ENCODE peak calls at places on chromosomes 6 and 20, in nine cellular contexts. G is cardiac muscle cell; F is transverse colon; E is PC-3; D is gastrocnemius medialis; L is effector memory CD4-positive, alpha-beta T cell; Z is small intestine; N is lower lobe of right lung; X is GM12878. Q is an unnamed sample.

GRCh38 chr20:32462900-32463641 is 104.9 kb downstream of the ASXL1 start:
- DNase-seq in G (no peak), F (peak; percentile 79), E (no peak), D (no peak), L (no peak), Z (peak; percentile 94), N (no peak), X (no peak), Q (no peak)

GRCh38 chr6:137874204-137875001 is 7.3 kb downstream of the TNFAIP3 start:
- DNase-seq in G (no peak), F (peak; percentile 40), E (no peak), D (no peak), L (no peak), Z (peak; percentile 83), N (no peak), X (no peak), Q (no peak)

GRCh38 chr20:59191756-59192532 is 28.3 kb downstream of the ZNF831 start:
- DNase-seq in G (no peak), F (no peak), E (no peak), D (no peak), L (no peak), Z (no peak), N (no peak), X (no peak), Q (no peak)

GRCh38 chr20:19531446-19531845 is 226.6 kb upstream of the RIN2 start:
- DNase-seq in G (no peak), F (no peak), E (peak; percentile 17), D (no peak), L (no peak), Z (no peak), N (no peak), X (no peak), Q (no peak)

GRCh38 chr20:45801851-45802250 is 10.1 kb downstream of the DNTTIP1 start:
- DNase-seq in G (no peak), F (no peak), E (no peak), D (no peak), L (no peak), Z (no peak), N (no peak), X (no peak), Q (no peak)

GRCh38 chr20:41168281-41169183 is 31.2 kb downstream of the PLCG1 start:
- DNase-seq in G (no peak), F (peak; percentile 4), E (no peak), D (peak; percentile 5), L (no peak), Z (no peak), N (peak; percentile 21), X (no peak), Q (no peak)

GRCh38 chr20:48624315-48625020 is 203.3 kb downstream of the PREX1 start:
- DNase-seq in G (no peak), F (no peak), E (no peak), D (no peak), L (no peak), Z (no peak), N (peak; percentile 43), X (no peak), Q (no peak)

GRCh38 chr6:108350528-108350927 is 55.7 kb downstream of the AFG1L start:
- DNase-seq in G (no peak), F (no peak), E (no peak), D (no peak), L (no peak), Z (peak; percentile 58), N (no peak), X (no peak), Q (no peak)

GRCh38 chr6:166168616-166169548 is 1.2 kb upstream of the TBXT start:
- DNase-seq in G (no peak), F (no peak), E (no peak), D (no peak), L (no peak), Z (no peak), N (no peak), X (no peak), Q (no peak)

GRCh38 chr6:46350714-46351113 is 140.5 kb downstream of the RCAN2 start:
- DNase-seq in G (no peak), F (no peak), E (no peak), D (no peak), L (no peak), Z (no peak), N (no peak), X (no peak), Q (no peak)

GRCh38 chr6:117482240-117483003 is at the start of gene DCBLD1:
- DNase-seq in G (peak; percentile 84), F (peak; percentile 86), E (peak; percentile 79), D (peak; percentile 61), L (peak; percentile 56), Z (peak; percentile 89), N (peak; percentile 89), X (no peak), Q (no peak)
- H3K27me3 ChIP-seq in G (peaks cover 29% of the 10 kb centered on the region), F (no peaks in the 10 kb centered on the region), E (no peaks in the 10 kb centered on the region), D (no peaks in the 10 kb centered on the region), L (peaks cover 4% of the 10 kb centered on the region), Z (no peaks in the 10 kb centered on the region), N (no peaks in the 10 kb centered on the region), X (no peaks in the 10 kb centered on the region), Q (peaks cover 9% of the 10 kb centered on the region)

GRCh38 chr20:38447931-38448675 is 13.0 kb upstream of the SNHG17 start:
- DNase-seq in G (no peak), F (no peak), E (no peak), D (no peak), L (no peak), Z (peak; percentile 16), N (no peak), X (no peak), Q (no peak)

GRCh38 chr20:38447251-38447661 is 12.1 kb upstream of the SNHG17 start:
- DNase-seq in G (no peak), F (peak; percentile 9), E (no peak), D (no peak), L (no peak), Z (no peak), N (no peak), X (no peak), Q (no peak)

GRCh38 chr20:38445402-38445801 is 10.3 kb upstream of the SNHG17 start:
- DNase-seq in G (no peak), F (no peak), E (no peak), D (no peak), L (no peak), Z (no peak), N (no peak), X (no peak), Q (no peak)

GRCh38 chr20:38446441-38447209 is 11.5 kb upstream of the SNHG17 start:
- DNase-seq in G (peak; percentile 94), F (peak; percentile 96), E (peak; percentile 92), D (peak; percentile 81), L (peak; percentile 87), Z (peak; percentile 86), N (peak; percentile 95), X (peak; percentile 56), Q (peak; percentile 81)

DNA sequence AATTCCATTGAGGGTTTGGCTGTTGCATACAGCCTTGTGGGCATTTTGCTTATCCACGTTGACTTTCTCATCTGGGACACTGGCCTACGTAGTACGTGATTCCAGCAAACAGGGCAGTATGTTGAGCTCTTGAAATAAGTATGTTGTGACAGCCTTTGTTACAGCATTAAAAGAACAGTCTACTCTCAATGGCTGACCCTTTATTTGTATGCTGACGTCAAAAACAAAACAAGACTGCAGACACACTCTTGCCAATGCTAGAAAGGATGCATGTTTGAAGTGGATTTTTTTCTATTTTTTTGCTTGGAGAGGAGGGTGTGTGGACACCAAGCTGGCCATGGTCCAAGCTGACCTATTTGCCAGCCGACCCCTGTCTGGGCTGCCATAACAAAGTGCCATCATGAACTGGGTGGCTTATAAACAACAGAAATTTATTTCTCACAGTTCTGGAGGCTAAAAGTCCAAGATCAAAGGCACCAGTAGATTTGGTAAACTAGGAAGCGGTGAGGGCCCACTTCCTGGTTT is 10.8 kb upstream of the SNHG17 start:
- DNase-seq in G (no peak), F (no peak), E (no peak), D (no peak), L (no peak), Z (no peak), N (no peak), X (no peak), Q (no peak)
- H3K4me3 ChIP-seq in G (peak overlapping the region; percentile 93), F (no peak overlapping the region), E (peak overlapping the region; percentile 91), D (peak overlapping the region; percentile 83), L (peak overlapping the region; percentile 69), Z (no peak overlapping the region), N (peak overlapping the region; percentile 95), X (no peak overlapping the region), Q (no peak overlapping the region)

GRCh38 chr6:7088076-7088742 is 19.6 kb upstream of the RREB1 start:
- DNase-seq in G (no peak), F (no peak), E (no peak), D (no peak), L (no peak), Z (peak; percentile 18), N (no peak), X (no peak), Q (no peak)

GRCh38 chr6:7087491-7087979 is 20.2 kb upstream of the RREB1 start:
- DNase-seq in G (no peak), F (peak; percentile 73), E (no peak), D (no peak), L (no peak), Z (peak; percentile 97), N (no peak), X (peak; percentile 36), Q (no peak)

GRCh38 chr6:7086488-7086887 is 21.3 kb upstream of the RREB1 start:
- DNase-seq in G (no peak), F (peak; percentile 50), E (no peak), D (peak; percentile 33), L (no peak), Z (peak; percentile 61), N (peak; percentile 67), X (peak; percentile 66), Q (no peak)

GRCh38 chr6:7085911-7086310 is 21.9 kb upstream of the RREB1 start:
- DNase-seq in G (peak; percentile 82), F (peak; percentile 26), E (peak; percentile 16), D (peak; percentile 46), L (no peak), Z (peak; percentile 44), N (peak; percentile 55), X (no peak), Q (no peak)

DNA sequence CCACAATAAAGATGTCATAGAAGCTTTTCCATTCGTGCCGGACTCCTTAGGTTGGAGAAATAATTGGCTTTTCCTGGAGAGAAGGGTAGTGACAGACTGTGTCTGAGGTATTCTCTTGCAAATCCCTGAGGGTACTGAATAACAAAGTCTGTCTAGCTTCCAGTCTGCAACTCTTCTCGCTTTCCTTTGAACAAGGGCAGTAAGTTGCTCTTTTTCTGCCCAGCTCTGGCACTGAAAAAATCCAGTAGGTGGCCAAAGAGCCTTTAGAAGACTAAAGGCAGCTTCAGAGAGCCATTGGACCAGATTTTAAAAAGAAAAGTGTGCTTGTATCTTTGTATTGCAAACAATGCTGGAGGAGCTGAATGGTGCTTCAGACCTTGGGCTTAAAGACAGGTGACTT is 20.7 kb upstream of the RREB1 start:
- DNase-seq in G (no peak), F (no peak), E (no peak), D (no peak), L (no peak), Z (no peak), N (no peak), X (no peak), Q (no peak)
- H3K27me3 ChIP-seq in G (no peaks in the 10 kb centered on the region), F (no peaks in the 10 kb centered on the region), E (no peaks in the 10 kb centered on the region), D (no peaks in the 10 kb centered on the region), L (no peaks in the 10 kb centered on the region), Z (no peaks in the 10 kb centered on the region), N (no peaks in the 10 kb centered on the region), X (no peaks in the 10 kb centered on the region), Q (no peaks in the 10 kb centered on the region)

GRCh38 chr6:130827247-130828149 is at the start of gene SMLR1:
- DNase-seq in G (no peak), F (no peak), E (no peak), D (no peak), L (no peak), Z (peak; percentile 90), N (no peak), X (no peak), Q (no peak)
- H3K4me3 ChIP-seq in G (no peak within 1 kb of the TSS), F (no peak within 1 kb of the TSS), E (no peak within 1 kb of the TSS), D (no peak within 1 kb of the TSS), L (no peak within 1 kb of the TSS), Z (peak within 1 kb of the TSS; percentile 73), N (no peak within 1 kb of the TSS), X (no peak within 1 kb of the TSS), Q (no peak within 1 kb of the TSS)

Q was measured in iPS DF 6.9.